ENCODE peak calls at places on chromosomes 3 and 15, in four cellular contexts. K, G, Y and J are unnamed samples.

GRCh38 chr3:125136966-125137365 is 75.6 kb downstream of the SLC12A8 start:
- DNase-seq in K (no peak), G (no peak), Y (no peak), J (no peak)

GRCh38 chr3:184461219-184461618 is 81.4 kb downstream of the CHRD start:
- DNase-seq in K (no peak), G (no peak), Y (no peak), J (peak)

GRCh38 chr3:138781012-138781470 is 53.7 kb downstream of the PIK3CB start:
- DNase-seq in K (no peak), G (no peak), Y (no peak), J (no peak)

GRCh38 chr3:182978387-182978786 is 2.0 kb downstream of the DCUN1D1 start:
- DNase-seq in K (no peak), G (no peak), Y (no peak), J (no peak)

GRCh38 chr3:135009014-135009413 is 214.0 kb downstream of the EPHB1 start:
- DNase-seq in K (no peak), G (no peak), Y (no peak), J (no peak)

GRCh38 chr3:70312336-70312735 is at the start of gene MDFIC2:
- DNase-seq in K (no peak), G (no peak), Y (no peak), J (no peak)

GRCh38 chr15:44295909-44296420 is 7.4 kb downstream of the GOLM2 start:
- DNase-seq in K (no peak), G (no peak), Y (no peak), J (no peak)

GRCh38 chr3:129439381-129439816 is 349 bp downstream of the MBD4 start:
- DNase-seq in K (peak), G (peak), Y (peak), J (peak)

GRCh38 chr15:25381579-25381978 is 57.2 kb downstream of the UBE3A start:
- DNase-seq in K (no peak), G (no peak), Y (no peak), J (no peak)
- TF ChIP-seq CTCF in K (no peak), G (no peak), Y (no peak), J (no peak)

GRCh38 chr3:175941352-175941751 is 1082.2 kb downstream of the NAALADL2 start:
- DNase-seq in K (peak), G (peak), Y (no peak), J (no peak)
- TF ChIP-seq CTCF in K (peak), G (peak), Y (no peak), J (no peak)

GRCh38 chr3:152662157-152662556 is 172.8 kb upstream of the P2RY1 start:
- DNase-seq in K (no peak), G (no peak), Y (no peak), J (no peak)
- TF ChIP-seq CTCF in K (no peak), G (no peak), Y (no peak), J (no peak)

DNA sequence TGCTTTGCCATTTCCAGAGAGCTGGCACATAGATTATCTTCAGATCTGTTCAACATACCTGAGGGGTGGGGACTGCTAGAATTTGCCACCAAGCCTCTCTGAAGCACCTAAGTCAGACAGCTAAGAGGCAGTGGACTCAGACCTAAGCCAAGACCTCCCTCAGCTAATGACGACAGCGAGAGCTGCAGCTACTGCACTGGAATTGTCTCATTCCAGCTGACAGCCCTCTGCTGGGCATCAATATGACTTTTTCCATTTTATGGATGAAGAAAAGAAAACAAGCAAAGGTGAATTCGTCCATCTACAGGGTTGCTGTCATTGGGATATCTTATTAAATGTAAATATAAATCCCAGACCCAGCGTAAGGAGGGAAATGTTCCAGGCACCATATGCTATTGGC is 85.3 kb upstream of the LRTM1 start:
- DNase-seq in K (no peak), G (no peak), Y (no peak), J (no peak)
- TF ChIP-seq CTCF in K (no peak), G (no peak), Y (no peak), J (no peak)

GRCh38 chr15:64334530-64334929 is 21.4 kb downstream of the CSNK1G1 start:
- DNase-seq in K (peak), G (no peak), Y (no peak), J (no peak)
- TF ChIP-seq CTCF in K (peak), G (no peak), Y (no peak), J (no peak)

GRCh38 chr3:103306081-103306480 is 871.3 kb downstream of the ZPLD1 start:
- DNase-seq in K (no peak), G (no peak), Y (no peak), J (no peak)

DNA sequence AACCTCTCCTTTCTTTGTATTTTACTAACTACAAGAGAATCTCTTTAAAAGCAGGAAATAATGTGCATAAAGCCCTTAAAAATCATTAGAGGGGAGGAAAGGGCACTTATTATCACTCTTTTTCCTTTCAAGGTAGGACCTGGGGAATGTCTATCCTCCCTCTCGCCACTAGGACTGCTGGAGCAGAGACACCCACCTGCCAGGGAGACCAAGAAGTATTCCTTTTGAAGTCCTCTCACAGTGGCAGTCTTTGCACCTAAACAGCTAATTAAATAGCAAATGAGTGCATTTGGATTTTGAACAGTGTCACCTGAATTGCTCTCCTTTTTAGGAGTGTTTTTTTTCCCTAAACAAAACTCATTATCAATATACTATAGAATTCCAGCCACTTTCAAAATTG is 874.1 kb downstream of the ZPLD1 start:
- DNase-seq in K (no peak), G (peak), Y (no peak), J (no peak)
- TF ChIP-seq CTCF in K (no peak), G (peak), Y (no peak), J (no peak)

DNA sequence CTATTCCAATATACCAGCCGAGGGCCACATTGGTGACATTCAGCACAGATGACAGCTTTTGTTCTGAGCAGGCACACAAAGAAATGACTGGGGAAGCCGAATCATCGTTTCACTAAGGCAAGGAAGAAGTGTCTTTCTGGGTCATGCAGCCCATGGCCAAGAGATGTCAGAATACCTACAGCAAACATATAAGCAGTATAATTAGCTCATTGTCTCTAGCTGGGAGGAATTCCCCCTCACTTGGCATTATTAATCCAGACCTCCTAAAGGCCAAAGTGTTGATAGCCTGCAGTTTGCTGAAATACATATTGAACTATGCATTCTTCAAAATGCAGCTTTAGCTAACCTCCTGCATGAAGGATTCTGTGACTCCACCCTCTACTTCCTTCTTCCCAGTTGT is 100.2 kb downstream of the CNTN4 start:
- DNase-seq in K (no peak), G (no peak), Y (no peak), J (no peak)
- TF ChIP-seq CTCF in K (no peak), G (no peak), Y (no peak), J (no peak)

GRCh38 chr15:93372209-93372910 is 283.3 kb upstream of the RGMA start:
- DNase-seq in K (no peak), G (no peak), Y (no peak), J (no peak)

GRCh38 chr15:93362203-93362602 is 273.2 kb upstream of the RGMA start:
- DNase-seq in K (no peak), G (no peak), Y (no peak), J (no peak)

GRCh38 chr15:93362821-93363220 is 273.8 kb upstream of the RGMA start:
- DNase-seq in K (no peak), G (no peak), Y (no peak), J (no peak)

DNA sequence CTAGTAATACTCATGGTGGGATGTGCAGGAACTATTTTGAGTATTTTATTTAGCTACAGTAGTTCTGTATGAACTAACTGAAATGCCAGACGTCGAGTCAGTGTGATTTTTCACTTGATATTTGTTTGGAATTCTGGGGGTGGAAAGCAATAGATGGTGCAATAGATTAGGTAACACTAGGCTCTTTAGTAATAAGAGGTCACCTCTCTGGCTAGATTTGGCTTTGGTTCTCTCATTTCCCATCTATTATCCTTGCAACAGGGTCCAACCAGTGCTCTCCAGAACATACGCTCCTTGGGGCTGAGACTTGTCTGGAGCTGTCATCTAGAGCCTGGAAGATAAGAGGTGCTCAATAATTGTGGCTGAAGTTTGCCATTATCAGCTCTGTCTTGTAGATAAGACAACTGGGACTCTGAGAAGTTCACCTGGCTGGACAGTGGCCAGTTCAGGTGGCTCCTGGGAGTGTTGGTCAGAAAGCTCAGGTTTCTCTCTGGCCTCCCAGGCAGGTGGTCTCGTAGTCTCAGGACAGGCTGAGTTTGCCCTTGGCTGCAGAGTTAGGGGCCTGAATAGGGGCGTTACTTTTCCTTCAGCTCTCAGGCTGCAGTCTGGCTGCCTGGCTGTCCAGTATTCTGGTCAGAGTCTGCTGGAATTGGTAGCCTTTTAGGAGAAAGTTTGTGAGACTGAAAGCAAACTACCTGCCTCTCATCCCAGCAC is 277.5 kb upstream of the RGMA start:
- DNase-seq in K (no peak), G (no peak), Y (no peak), J (no peak)
- TF ChIP-seq CTCF in K (no peak), G (no peak), Y (no peak), J (no peak)

GRCh38 chr3:72887723-72888545 is at the start of gene GXYLT2:
- DNase-seq in K (peak), G (peak), Y (peak), J (peak)
- TF ChIP-seq CTCF in K (no peak), G (no peak), Y (no peak), J (peak)

DNA sequence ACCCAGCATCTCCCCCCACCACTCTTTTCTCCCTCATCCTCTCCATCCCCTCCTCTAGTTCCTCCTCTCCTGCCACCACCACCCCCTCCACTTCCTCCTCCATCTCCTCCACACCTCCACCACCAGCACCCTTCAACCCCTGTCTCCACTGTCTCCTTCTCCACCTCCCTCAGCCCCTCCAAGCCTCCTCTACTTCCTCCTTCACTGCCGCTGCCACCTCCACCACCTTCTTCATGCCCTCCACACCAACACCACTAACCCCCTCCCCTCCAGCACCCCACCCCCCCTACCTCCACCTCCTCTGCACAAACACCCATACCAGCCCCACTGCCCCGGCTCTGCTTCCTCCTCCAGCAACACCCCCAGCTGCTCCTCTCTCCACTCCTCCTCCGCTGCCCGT is 88.0 kb downstream of the HES1 start:
- DNase-seq in K (no peak), G (no peak), Y (no peak), J (no peak)
- TF ChIP-seq CTCF in K (no peak), G (no peak), Y (no peak), J (no peak)